ENCODE peak calls at places on chromosome 22, in five cellular contexts. T is psoas muscle, O is body of pancreas, V is HL-60, D is cardiac fibroblast. N is an unnamed sample.

GRCh38 chr22:33315954-33316353 is 257.8 kb upstream of the SYN3 start:
- DNase-seq in T (no peak), O (no peak), V (no peak), D (no peak), N (no peak)

GRCh38 chr22:19764636-19765476 is 4.3 kb downstream of the TBX1 start:
- DNase-seq in T (no peak), O (no peak), V (no peak), D (no peak), N (no peak)

GRCh38 chr22:35541254-35541748 is 670 bp downstream of the RASD2 start:
- DNase-seq in T (no peak), O (no peak), V (no peak), D (no peak), N (no peak)

GRCh38 chr22:29108137-29108536 is 35.3 kb downstream of the KREMEN1 start:
- DNase-seq in T (no peak), O (no peak), V (no peak), D (peak; percentile 54), N (no peak)

GRCh38 chr22:39185601-39186012 is 33.1 kb upstream of the CBX7 start:
- DNase-seq in T (peak; percentile 83), O (peak; percentile 39), V (no peak), D (peak; percentile 93), N (no peak)

GRCh38 chr22:48157676-48158075 is 1395.2 kb downstream of the TBC1D22A start:
- DNase-seq in T (no peak), O (no peak), V (no peak), D (no peak), N (no peak)

GRCh38 chr22:31945478-31945815 is 1.1 kb downstream of the YWHAH start:
- DNase-seq in T (no peak), O (no peak), V (no peak), D (no peak), N (no peak)

GRCh38 chr22:29887358-29887757 is 4.4 kb downstream of the MTMR3 start:
- DNase-seq in T (no peak), O (no peak), V (peak; percentile 10), D (no peak), N (no peak)

GRCh38 chr22:44996648-44997047 is 13.2 kb downstream of the PHF21B start:
- DNase-seq in T (no peak), O (no peak), V (no peak), D (no peak), N (no peak)

GRCh38 chr22:20111045-20111688 is 4.7 kb upstream of the RANBP1 start:
- DNase-seq in T (peak; percentile 48), O (no peak), V (peak; percentile 45), D (peak; percentile 30), N (no peak)

GRCh38 chr22:19720999-19721485 is 2.3 kb upstream of the GP1BB start:
- DNase-seq in T (no peak), O (no peak), V (no peak), D (no peak), N (no peak)

GRCh38 chr22:35620624-35621245 is 3.6 kb upstream of the MB start:
- DNase-seq in T (peak; percentile 63), O (no peak), V (no peak), D (peak; percentile 37), N (no peak)

GRCh38 chr22:35312198-35313059 is 12.7 kb downstream of the TOM1 start:
- DNase-seq in T (no peak), O (peak; percentile 55), V (no peak), D (peak; percentile 18), N (peak; percentile 79)

GRCh38 chr22:44755956-44756361 is 3.6 kb downstream of the ARHGAP8 start:
- DNase-seq in T (no peak), O (peak; percentile 81), V (no peak), D (no peak), N (no peak)

GRCh38 chr22:30044369-30044768 is 35.9 kb upstream of the HORMAD2 start:
- DNase-seq in T (no peak), O (peak; percentile 49), V (no peak), D (peak; percentile 79), N (no peak)

GRCh38 chr22:16608931-16609330 is 16.3 kb upstream of the CCT8L2 start:
- DNase-seq in T (no peak), O (no peak), V (no peak), D (no peak), N (no peak)

GRCh38 chr22:20946991-20947390 is 20.1 kb upstream of the AIFM3 start:
- DNase-seq in T (no peak), O (no peak), V (no peak), D (no peak), N (no peak)

GRCh38 chr22:33126881-33127280 is 68.7 kb upstream of the SYN3 start:
- DNase-seq in T (no peak), O (no peak), V (no peak), D (no peak), N (no peak)

DNA sequence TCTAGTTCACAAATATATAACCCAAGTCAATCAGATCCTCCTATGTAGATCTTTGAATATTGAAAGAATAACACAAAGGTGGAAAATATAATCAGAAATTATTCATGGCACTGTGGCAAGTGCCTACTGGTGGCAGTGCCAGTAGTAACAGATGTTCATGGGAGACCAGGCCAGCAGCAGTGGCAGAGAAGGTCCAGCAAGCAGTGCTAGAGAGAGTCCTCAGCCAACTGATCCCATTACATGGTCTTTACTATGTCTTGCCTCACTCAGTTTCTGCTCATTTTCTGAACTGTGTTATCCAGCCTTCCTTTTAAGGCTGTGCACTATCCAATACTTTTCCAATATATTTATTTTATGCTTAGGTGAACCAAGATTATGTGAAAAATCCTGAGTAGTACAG is 124.9 kb downstream of the MRTFA start:
- DNase-seq in T (peak; percentile 67), O (peak; percentile 75), V (no peak), D (peak; percentile 46), N (no peak)
- TF ChIP-seq CTCF in T (peak; percentile 43), O (peak; percentile 41), V (no peak), D (no peak), N (no peak)

GRCh38 chr22:23242473-23243001 is 62.2 kb downstream of the BCR start:
- DNase-seq in T (peak; percentile 34), O (no peak), V (no peak), D (peak; percentile 27), N (no peak)

GRCh38 chr22:23241562-23242472 is 61.5 kb downstream of the BCR start:
- DNase-seq in T (peak; percentile 2), O (no peak), V (no peak), D (no peak), N (no peak)

GRCh38 chr22:23238707-23239106 is 58.4 kb downstream of the BCR start:
- DNase-seq in T (peak; percentile 15), O (no peak), V (no peak), D (no peak), N (no peak)

GRCh38 chr22:23239429-23239828 is 59.1 kb downstream of the BCR start:
- DNase-seq in T (peak; percentile 12), O (no peak), V (no peak), D (no peak), N (no peak)

DNA sequence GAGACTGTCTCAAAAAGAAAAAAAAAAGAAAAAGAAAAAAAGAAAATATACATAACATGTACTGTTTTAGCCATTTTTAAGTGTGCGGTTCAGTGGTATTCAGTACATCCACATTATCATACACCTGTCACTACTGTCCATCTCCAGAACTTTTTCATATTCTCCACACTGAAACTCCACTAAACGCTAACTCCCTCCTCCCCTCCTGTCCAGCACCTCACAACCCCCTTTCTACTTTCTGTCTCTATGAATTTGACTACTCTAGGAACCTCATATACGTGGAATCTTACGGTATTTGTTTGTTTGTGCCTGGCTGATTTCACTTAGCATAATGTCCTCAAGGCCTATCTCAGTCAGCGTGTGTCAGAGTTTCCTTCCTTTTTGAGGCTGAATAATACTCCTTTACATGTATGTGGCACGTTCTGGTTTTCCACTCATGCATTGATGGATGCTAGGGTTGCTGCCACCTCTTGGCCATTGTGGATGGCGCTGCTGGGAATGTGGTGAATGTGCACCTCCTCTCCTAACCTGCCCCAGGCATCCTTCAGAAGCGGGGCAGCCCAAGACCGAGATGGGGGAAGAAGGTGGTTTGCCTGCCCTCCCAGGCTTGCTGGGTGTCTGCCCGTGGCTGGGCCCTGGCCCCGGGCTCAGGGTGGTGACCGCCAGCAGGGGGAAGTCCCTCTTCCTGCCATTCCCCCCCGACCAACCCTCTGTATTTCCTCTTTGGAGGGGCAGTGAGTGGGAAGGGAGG is 60.5 kb downstream of the BCR start:
- DNase-seq in T (peak; percentile 35), O (no peak), V (peak; percentile 39), D (peak; percentile 32), N (no peak)
- TF ChIP-seq CTCF in T (peak; percentile 12), O (peak; percentile 21), V (no peak), D (peak; percentile 49), N (peak; percentile 39)

GRCh38 chr22:37330200-37331033 is 48.1 kb downstream of the CYTH4 start:
- DNase-seq in T (no peak), O (peak; percentile 84), V (peak; percentile 66), D (peak; percentile 94), N (no peak)
- TF ChIP-seq CTCF in T (no peak), O (no peak), V (no peak), D (peak; percentile 24), N (no peak)

GRCh38 chr22:46000081-46001027 is 23.4 kb upstream of the WNT7B start:
- DNase-seq in T (peak; percentile 43), O (no peak), V (no peak), D (no peak), N (no peak)

GRCh38 chr22:46002757-46003270 is 25.9 kb upstream of the WNT7B start:
- DNase-seq in T (peak; percentile 66), O (peak; percentile 26), V (no peak), D (no peak), N (peak; percentile 67)

GRCh38 chr22:46001426-46002106 is 24.6 kb upstream of the WNT7B start:
- DNase-seq in T (peak; percentile 58), O (no peak), V (no peak), D (no peak), N (no peak)

GRCh38 chr22:45999379-45999971 is 22.5 kb upstream of the WNT7B start:
- DNase-seq in T (no peak), O (no peak), V (no peak), D (no peak), N (no peak)

DNA sequence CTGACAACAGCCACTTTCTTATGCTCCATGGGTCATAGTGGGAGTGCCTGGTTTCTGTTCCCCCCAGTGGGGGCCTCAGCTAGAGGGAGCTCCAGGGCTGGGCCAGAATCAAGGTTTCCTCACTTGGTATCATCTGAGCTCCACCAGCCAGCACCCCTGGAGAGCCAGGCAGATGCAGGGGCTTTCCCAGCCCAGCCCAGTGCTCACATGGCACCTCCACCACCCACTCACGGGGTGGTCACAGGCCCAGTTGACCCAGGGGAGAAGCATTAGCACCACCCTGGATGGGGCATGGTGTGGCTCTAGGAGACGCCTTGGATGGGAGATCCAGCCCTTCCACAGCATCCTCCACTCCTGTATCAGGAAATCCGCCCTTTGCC is 24.1 kb upstream of the WNT7B start:
- DNase-seq in T (peak; percentile 44), O (no peak), V (no peak), D (no peak), N (no peak)
- TF ChIP-seq CTCF in T (no peak), O (no peak), V (no peak), D (no peak), N (no peak)

DNA sequence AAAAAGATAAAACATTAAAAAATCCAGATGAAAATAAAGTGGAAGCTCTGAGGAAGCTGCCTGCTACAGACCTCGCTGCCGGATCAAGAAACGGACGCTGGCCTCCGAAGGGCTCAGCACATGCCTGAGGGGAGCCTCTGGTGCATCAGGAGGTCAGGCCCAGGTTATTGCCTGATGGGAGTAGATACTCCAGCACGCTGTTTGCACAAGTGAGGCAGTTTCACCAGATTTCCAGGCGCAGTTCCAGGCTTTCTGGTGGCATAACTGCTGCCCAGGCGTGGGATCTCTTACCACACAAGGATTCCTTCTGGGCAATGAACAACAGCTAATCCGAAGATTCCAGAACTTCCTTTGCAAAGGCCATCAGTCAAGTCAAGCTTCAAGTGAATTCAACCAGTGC is 154.2 kb downstream of the MPPED1 start:
- DNase-seq in T (no peak), O (no peak), V (no peak), D (no peak), N (no peak)
- TF ChIP-seq CTCF in T (no peak), O (no peak), V (no peak), D (no peak), N (no peak)

N was measured in CD14-positive monocyte.